ENCODE peak calls at places on chromosomes 6 and 20, in six cellular contexts. O, J, B, Q, I and Y are unnamed samples.

GRCh38 chr20:53914861-53915458 is 155.4 kb downstream of the BCAS1 start:
- DNase-seq in J (no peak), O (peak), I (no peak), B (no peak), Q (no peak), Y (no peak)

GRCh38 chr20:56690531-56691175 is 61.5 kb downstream of the TFAP2C start:
- DNase-seq in I (no peak), B (no peak), J (no peak), Q (no peak), O (no peak), Y (no peak)

GRCh38 chr20:8132632-8133587 is 844 bp downstream of the PLCB1 start:
- DNase-seq in O (peak), I (no peak), Q (no peak), J (peak), B (no peak), Y (peak)

GRCh38 chr6:34065470-34066283 is 80.2 kb downstream of the GRM4 start:
- DNase-seq in I (no peak), B (no peak), Q (no peak), J (peak), O (no peak), Y (no peak)

GRCh38 chr6:885051-885590 is 192.2 kb upstream of the EXOC2 start:
- DNase-seq in O (no peak), I (no peak), Q (no peak), J (no peak), B (no peak), Y (no peak)

GRCh38 chr6:28648878-28649375 is 123.2 kb downstream of the GPX5 start:
- DNase-seq in J (no peak), B (no peak), I (no peak), O (no peak), Q (no peak), Y (no peak)

GRCh38 chr20:48920527-48921167 is 864 bp upstream of the ARFGEF2 start:
- DNase-seq in B (no peak), O (no peak), I (no peak), J (peak), Q (no peak), Y (no peak)

GRCh38 chr6:88220493-88220892 is 54.3 kb upstream of the CNR1 start:
- DNase-seq in B (no peak), O (peak), I (no peak), Q (no peak), J (no peak), Y (no peak)

GRCh38 chr6:10315631-10316145 is 99.2 kb downstream of the TFAP2A start:
- DNase-seq in Q (no peak), J (no peak), B (no peak), O (peak), I (no peak), Y (no peak)

GRCh38 chr6:110710115-110710514 is 105.2 kb downstream of the CDK19 start:
- DNase-seq in J (no peak), Q (no peak), I (no peak), B (no peak), O (no peak), Y (no peak)

GRCh38 chr6:152575186-152575585 is 62.0 kb downstream of the SYNE1 start:
- DNase-seq in B (no peak), J (no peak), Q (no peak), O (no peak), I (no peak), Y (no peak)